ENCODE peak calls at places on chromosome X, in ten cellular contexts. F is hepatocyte, B is HCT116, S is GM23248, V is MM.1S, K is fibroblast of lung, Y is neural progenitor cell, R is K562, Z is PC-3, G is DND-41. O is an unnamed sample.

GRCh38 chrX:38941675-38942074 is 140.4 kb downstream of the MID1IP1 start:
- DNase-seq in F (no peak), B (no peak), S (peak; percentile 47), V (no peak), K (peak; percentile 9), Y (no peak), R (no peak), Z (no peak), G (no peak), O (no peak)

GRCh38 chrX:54934058-54934457 is 13.4 kb downstream of the TRO start:
- DNase-seq in F (no peak), B (no peak), S (no peak), V (no peak), K (no peak), Y (no peak), R (no peak), Z (no peak), G (no peak), O (no peak)

GRCh38 chrX:23990455-23990854 is 36.5 kb downstream of the KLHL15 start:
- DNase-seq in F (no peak), B (no peak), S (no peak), V (no peak), K (no peak), Y (no peak), R (no peak), Z (no peak), G (no peak), O (no peak)

GRCh38 chrX:152989292-152989658 is 4.6 kb downstream of the PNMA5 start:
- DNase-seq in F (no peak), B (no peak), S (peak; percentile 25), V (no peak), K (no peak), Y (no peak), R (no peak), Z (no peak), G (no peak), O (no peak)

GRCh38 chrX:140715787-140716186 is 6.2 kb downstream of the LINC00632 start:
- DNase-seq in F (no peak), B (no peak), S (no peak), V (no peak), K (no peak), Y (no peak), R (no peak), Z (peak; percentile 31), G (no peak), O (no peak)

GRCh38 chrX:134460005-134460860 is at the start of gene HPRT1:
- DNase-seq in F (peak; percentile 88), B (peak; percentile 38), S (peak; percentile 87), V (peak; percentile 82), K (peak; percentile 71), Y (peak; percentile 90), R (peak; percentile 79), Z (peak; percentile 78), G (peak; percentile 84), O (no peak)

GRCh38 chrX:45083314-45083713 is 117.4 kb downstream of the DIPK2B start:
- DNase-seq in F (no peak), B (no peak), S (no peak), V (peak; percentile 44), K (no peak), Y (no peak), R (no peak), Z (no peak), G (no peak), O (no peak)

GRCh38 chrX:154720067-154720466 is 30.8 kb downstream of the GAB3 start:
- DNase-seq in F (no peak), B (no peak), S (no peak), V (no peak), K (no peak), Y (no peak), R (no peak), Z (peak; percentile 65), G (no peak), O (no peak)

GRCh38 chrX:134484039-134484438 is 24.1 kb downstream of the HPRT1 start:
- DNase-seq in F (peak; percentile 50), B (peak; percentile 36), S (peak; percentile 45), V (peak; percentile 57), K (peak; percentile 36), Y (peak; percentile 26), R (peak; percentile 10), Z (peak; percentile 81), G (no peak), O (no peak)

GRCh38 chrX:15804563-15804962 is 14.3 kb downstream of the ZRSR2 start:
- DNase-seq in F (no peak), B (no peak), S (no peak), V (no peak), K (no peak), Y (no peak), R (no peak), Z (no peak), G (no peak), O (no peak)

GRCh38 chrX:20567108-20567507 is 300.4 kb upstream of the RPS6KA3 start:
- DNase-seq in F (no peak), B (no peak), S (no peak), V (peak; percentile 6), K (no peak), Y (no peak), R (no peak), Z (no peak), G (no peak), O (no peak)

GRCh38 chrX:11890843-11891514 is 132.9 kb downstream of the MSL3 start:
- DNase-seq in F (no peak), B (no peak), S (no peak), V (no peak), K (no peak), Y (no peak), R (no peak), Z (no peak), G (no peak), O (no peak)

DNA sequence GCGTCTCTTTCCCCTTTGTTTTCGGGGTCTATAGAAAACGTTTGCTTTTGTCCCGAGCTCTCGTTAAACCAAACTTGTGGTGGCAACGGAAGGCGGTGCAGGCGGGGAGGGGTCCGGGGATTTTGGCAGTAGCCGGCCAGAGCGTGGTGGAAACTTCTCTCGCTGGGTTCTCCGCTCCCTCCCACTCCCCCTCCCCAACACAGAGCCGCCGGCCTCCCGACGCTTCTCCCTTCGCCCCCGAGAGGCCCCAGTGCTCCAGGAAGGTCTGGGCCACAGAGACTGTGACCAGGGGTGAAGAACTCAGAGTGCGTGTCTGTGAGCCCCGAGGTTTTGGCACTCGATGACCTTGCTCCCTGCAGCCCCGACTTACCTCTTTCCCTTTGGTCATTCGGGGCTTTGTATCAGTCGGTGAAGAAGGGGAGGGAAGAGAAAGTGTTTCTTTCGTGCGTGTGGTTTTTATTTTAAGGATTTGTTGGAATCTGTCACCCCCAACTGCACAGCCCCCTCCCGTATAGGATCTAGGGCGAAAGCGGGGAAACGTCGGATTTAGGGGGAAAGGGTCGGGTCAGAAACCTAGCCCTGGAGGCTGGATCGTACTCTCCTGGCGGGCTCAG is 9.0 kb upstream of the BCOR start:
- DNase-seq in F (no peak), B (no peak), S (peak; percentile 17), V (no peak), K (no peak), Y (no peak), R (no peak), Z (no peak), G (no peak), O (no peak)
- TF ChIP-seq EZH2 in F (no peak), B (no peak), S (no peak), V (no peak), K (no peak), Y (no peak), R (no peak), Z (no peak), G (no peak), O (peak; percentile 37)

GRCh38 chrX:137427061-137427778 is 138.7 kb upstream of the ZIC3 start:
- DNase-seq in F (no peak), B (no peak), S (no peak), V (no peak), K (no peak), Y (peak; percentile 59), R (no peak), Z (no peak), G (no peak), O (no peak)
- TF ChIP-seq EZH2 in F (peak; percentile 31), B (no peak), S (no peak), V (no peak), K (peak; percentile 38), Y (peak; percentile 80), R (no peak), Z (no peak), G (no peak), O (peak; percentile 52)

DNA sequence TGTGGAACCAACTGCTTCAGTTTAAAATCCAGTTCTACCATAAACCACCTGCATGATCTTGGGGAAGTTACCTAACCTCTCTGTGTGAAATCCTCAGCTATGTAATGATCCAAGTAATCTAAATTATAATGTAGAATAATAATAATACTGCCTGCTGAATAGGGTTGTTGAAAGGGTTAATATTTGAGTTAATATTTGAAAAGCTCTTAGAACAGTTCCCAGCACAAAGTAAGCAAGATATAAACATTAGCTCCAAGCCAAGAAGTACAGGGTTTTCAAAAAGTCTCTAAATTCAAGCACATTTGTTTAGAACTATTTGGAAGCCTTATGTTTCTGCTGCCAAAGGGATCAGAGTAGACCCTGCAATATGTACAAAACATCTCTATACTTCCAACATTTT is 76.6 kb upstream of the FAM9C start:
- DNase-seq in F (no peak), B (no peak), S (no peak), V (no peak), K (no peak), Y (no peak), R (no peak), Z (no peak), G (no peak), O (no peak)
- TF ChIP-seq EZH2 in F (no peak), B (no peak), S (no peak), V (no peak), K (no peak), Y (no peak), R (no peak), Z (no peak), G (no peak), O (no peak)

GRCh38 chrX:72306851-72307645 is 1.3 kb upstream of the CITED1 start:
- DNase-seq in F (peak; percentile 48), B (peak; percentile 22), S (peak; percentile 72), V (peak; percentile 67), K (peak; percentile 73), Y (peak; percentile 79), R (peak; percentile 49), Z (peak; percentile 71), G (no peak), O (no peak)
- TF ChIP-seq EZH2 in F (no peak), B (no peak), S (no peak), V (no peak), K (peak; percentile 79), Y (no peak), R (no peak), Z (no peak), G (no peak), O (peak; percentile 83)

GRCh38 chrX:100407784-100408642 is 2.1 kb downstream of the PCDH19 start:
- DNase-seq in F (no peak), B (no peak), S (no peak), V (no peak), K (peak; percentile 3), Y (peak; percentile 21), R (no peak), Z (no peak), G (no peak), O (no peak)
- TF ChIP-seq EZH2 in F (no peak), B (no peak), S (no peak), V (no peak), K (no peak), Y (no peak), R (no peak), Z (no peak), G (no peak), O (no peak)